ENCODE peak calls at places on chromosomes 1 and 21, in seven cellular contexts. Q, X, K, A, H, D and J are unnamed samples.

GRCh38 chr1:85311818-85312217 is 35.4 kb upstream of the BCL10 start:
- DNase-seq in D (no peak), K (no peak), A (no peak), X (no peak), Q (no peak), H (no peak), J (no peak)

GRCh38 chr1:219518168-219518905 is 94.6 kb downstream of the ZC3H11B start:
- DNase-seq in H (no peak), Q (no peak), K (no peak), X (no peak), D (no peak), A (no peak), J (no peak)

GRCh38 chr1:203039609-203040517 is 13.6 kb downstream of the PPFIA4 start:
- DNase-seq in X (no peak), A (no peak), K (no peak), H (peak; percentile 0), Q (no peak), D (no peak), J (no peak)

GRCh38 chr1:221025391-221026355 is 146.4 kb downstream of the HLX start:
- DNase-seq in Q (no peak), H (no peak), X (no peak), A (no peak), K (peak; percentile 46), D (no peak), J (no peak)

GRCh38 chr1:11384170-11384554 is 94.8 kb upstream of the DISP3 start:
- DNase-seq in K (no peak), Q (no peak), A (peak; percentile 23), D (no peak), H (no peak), X (no peak), J (no peak)

GRCh38 chr1:16026723-16027484 is 5.1 kb downstream of the CLCNKA start:
- DNase-seq in A (no peak), D (no peak), K (no peak), X (no peak), H (peak; percentile 63), Q (peak; percentile 8), J (no peak)

GRCh38 chr1:237303929-237304328 is 261.9 kb downstream of the RYR2 start:
- DNase-seq in H (no peak), A (no peak), Q (no peak), D (no peak), X (no peak), K (no peak), J (no peak)

GRCh38 chr1:154714070-154714623 is 106.2 kb upstream of the ADAR start:
- DNase-seq in H (no peak), Q (no peak), D (no peak), K (no peak), A (no peak), X (no peak), J (no peak)

GRCh38 chr1:200971955-200972711 is 51.4 kb downstream of the KIF21B start:
- DNase-seq in Q (peak; percentile 48), A (no peak), D (peak; percentile 65), X (peak; percentile 69), K (peak; percentile 58), H (peak; percentile 54), J (peak; percentile 32)

GRCh38 chr1:209988706-209989105 is 50.7 kb downstream of the SYT14 start:
- DNase-seq in H (no peak), D (no peak), X (no peak), A (no peak), K (no peak), Q (no peak), J (no peak)

GRCh38 chr1:25503551-25504426 is 39.6 kb upstream of the LDLRAP1 start:
- DNase-seq in A (no peak), X (peak; percentile 65), Q (peak; percentile 66), H (no peak), K (peak; percentile 55), D (peak; percentile 76), J (peak; percentile 46)

GRCh38 chr1:62318756-62319544 is at the start of gene KANK4:
- DNase-seq in Q (no peak), X (no peak), A (no peak), K (no peak), D (no peak), H (no peak), J (no peak)

GRCh38 chr1:30005972-30006619 is 717.3 kb downstream of the MATN1 start:
- DNase-seq in H (no peak), K (no peak), Q (no peak), X (no peak), D (no peak), A (no peak), J (no peak)

GRCh38 chr1:32871364-32872188 is 864 bp upstream of the FNDC5 start:
- DNase-seq in X (peak; percentile 47), H (no peak), D (no peak), K (no peak), A (no peak), Q (no peak), J (no peak)

GRCh38 chr1:246483204-246483933 is 23.7 kb downstream of the SMYD3 start:
- DNase-seq in H (no peak), X (no peak), D (no peak), K (no peak), Q (no peak), A (no peak), J (no peak)

GRCh38 chr1:199691540-199691939 is 336.0 kb upstream of the NR5A2 start:
- DNase-seq in D (no peak), A (no peak), H (no peak), Q (no peak), X (no peak), K (no peak), J (no peak)

GRCh38 chr1:87399701-87400100 is 71.0 kb downstream of the LMO4 start:
- DNase-seq in D (no peak), Q (no peak), H (no peak), A (no peak), K (no peak), X (no peak), J (no peak)

GRCh38 chr1:214228976-214229375 is 52.0 kb upstream of the SMYD2 start:
- DNase-seq in A (no peak), D (no peak), H (no peak), K (no peak), Q (no peak), X (peak; percentile 81), J (no peak)

GRCh38 chr1:64834734-64835133 is 89.9 kb downstream of the RAVER2 start:
- DNase-seq in H (no peak), Q (no peak), K (no peak), A (no peak), X (no peak), D (no peak), J (no peak)

DNA sequence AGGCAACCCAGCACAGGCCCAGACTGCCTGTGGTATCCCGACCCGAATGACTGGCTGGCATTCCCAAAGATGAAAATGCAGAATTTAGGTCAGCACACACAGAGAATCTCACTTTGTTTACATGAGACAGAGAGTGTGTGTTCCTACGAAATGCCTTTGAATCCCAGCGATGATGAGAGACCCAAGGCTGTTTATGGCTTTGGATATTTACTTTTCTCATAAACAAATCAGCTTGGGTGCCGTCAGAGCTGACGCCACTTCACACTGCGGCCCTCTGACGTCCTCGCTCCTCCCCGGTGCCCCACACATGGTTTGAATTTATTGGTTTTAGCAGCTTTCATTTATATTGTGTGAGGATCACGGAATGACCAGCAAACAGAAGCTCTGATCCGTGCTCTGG is 18.7 kb downstream of the TRABD2B start:
- DNase-seq in Q (no peak), X (no peak), D (no peak), A (no peak), H (no peak), K (no peak), J (no peak)
- H3K27ac ChIP-seq in Q (no peak overlapping the region), X (no peak overlapping the region), D (no peak overlapping the region), A (no peak overlapping the region), H (no peak overlapping the region), K (peak overlapping the region; percentile 42), J (no peak overlapping the region)

DNA sequence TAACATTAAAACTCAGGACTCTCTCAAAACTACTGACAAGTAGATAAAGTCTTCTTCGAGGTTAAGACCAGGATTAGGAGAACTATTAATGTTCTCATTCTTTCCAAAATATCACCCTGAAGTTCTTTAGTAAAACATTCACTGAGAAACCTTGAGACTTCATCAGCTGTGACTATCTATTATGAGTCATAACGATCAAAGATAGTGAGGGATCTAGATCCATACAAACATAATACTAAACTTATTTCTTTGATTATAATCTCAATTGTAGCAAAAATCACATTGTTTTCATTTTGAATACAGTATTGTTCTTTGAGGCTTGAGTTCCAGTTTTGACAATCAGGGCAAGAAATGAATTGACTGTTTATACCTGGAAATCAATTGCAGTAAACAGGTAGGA is 11.1 kb downstream of the PYHIN1 start:
- DNase-seq in X (no peak), Q (no peak), H (no peak), D (no peak), A (no peak), K (no peak), J (no peak)
- H3K9me3 ChIP-seq in X (no peaks in the 10 kb centered on the region), Q (no peaks in the 10 kb centered on the region), H (no peaks in the 10 kb centered on the region), D (no peaks in the 10 kb centered on the region), A (no peaks in the 10 kb centered on the region), K (no peaks in the 10 kb centered on the region), J (no peaks in the 10 kb centered on the region)

DNA sequence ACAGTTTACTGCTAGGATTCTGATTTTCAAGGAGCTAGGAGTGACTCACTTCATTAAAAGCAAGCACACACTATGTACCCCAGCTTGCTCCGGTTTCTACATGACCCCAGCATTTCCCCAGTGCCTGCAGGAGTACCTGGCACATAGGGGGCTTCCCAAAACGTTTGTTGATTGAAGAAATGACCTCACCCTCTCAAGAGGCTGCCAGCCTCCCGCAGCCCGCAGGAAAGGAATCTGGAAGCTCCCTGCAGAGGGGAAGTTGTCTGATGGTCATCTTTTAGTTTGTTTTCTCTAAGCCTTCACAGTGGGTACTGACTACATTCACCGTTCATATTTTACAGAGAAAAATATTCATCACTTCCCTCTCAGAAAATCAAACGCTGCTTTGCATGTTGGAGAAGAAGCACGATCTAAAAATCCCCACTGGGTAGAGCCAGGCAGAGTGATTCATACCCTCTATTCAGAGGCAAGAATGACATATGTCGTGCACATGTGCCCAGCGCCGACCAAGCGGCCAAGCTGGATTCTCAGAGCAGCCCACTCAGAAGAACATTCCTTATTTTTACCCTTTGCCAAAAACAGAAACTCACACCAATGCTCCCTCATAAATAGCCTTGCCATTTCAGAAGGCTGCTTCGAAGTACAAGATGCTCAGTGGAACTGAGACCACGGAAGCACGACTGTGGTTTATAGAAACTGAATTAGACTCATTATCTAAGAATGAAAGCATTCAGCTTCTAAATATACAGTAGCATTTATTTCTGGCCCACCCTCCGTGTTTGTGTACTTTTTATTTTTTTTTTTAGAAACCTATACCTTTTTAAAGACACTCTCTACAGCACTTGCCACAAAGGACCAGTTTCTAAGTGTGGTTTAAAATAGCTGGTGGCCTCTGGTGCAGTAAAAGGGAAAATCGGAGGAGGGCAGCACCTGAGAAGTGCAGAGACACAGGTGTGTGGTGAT is 143.2 kb downstream of the MIS18A start:
- DNase-seq in D (no peak), A (peak; percentile 61), X (no peak), K (no peak), H (no peak), Q (no peak), J (no peak)
- H3K27ac ChIP-seq in D (no peak overlapping the region), A (peak overlapping the region; percentile 33), X (no peak overlapping the region), K (no peak overlapping the region), H (no peak overlapping the region), Q (no peak overlapping the region), J (no peak overlapping the region)

DNA sequence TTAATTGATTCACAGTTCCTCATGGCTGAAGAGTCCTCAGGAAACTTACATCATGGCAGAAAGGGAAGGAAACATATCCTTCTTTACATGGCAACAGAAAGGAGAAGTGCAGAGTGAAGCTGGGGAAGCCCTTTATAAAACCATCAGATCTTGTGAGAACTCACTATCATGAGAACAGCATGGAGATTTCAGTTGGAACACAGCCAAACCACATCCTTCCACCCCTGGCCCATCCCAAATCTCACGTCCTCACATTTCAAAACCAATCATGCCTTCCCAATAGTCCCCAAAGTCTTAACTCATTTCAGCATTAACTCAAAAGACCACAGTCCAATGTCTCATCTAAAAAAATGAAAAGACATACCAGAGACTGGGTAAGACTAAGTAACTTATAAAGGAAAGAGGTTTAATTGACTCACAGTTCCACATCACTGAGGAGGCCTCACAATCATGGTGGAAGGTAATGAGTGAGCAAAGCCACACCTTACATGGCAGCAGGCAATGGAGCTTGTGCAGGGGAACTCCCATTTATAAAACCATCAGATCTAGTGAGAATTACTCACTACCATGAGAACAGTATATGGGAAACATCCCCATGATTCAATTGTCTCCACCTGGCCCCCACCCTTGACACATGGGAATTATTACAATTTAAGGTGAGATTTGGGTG is 105.2 kb downstream of the MRPL39 start:
- DNase-seq in Q (no peak), K (no peak), D (no peak), X (no peak), A (peak; percentile 87), H (no peak), J (no peak)
- H3K9me3 ChIP-seq in Q (no peaks in the 10 kb centered on the region), K (no peaks in the 10 kb centered on the region), D (no peaks in the 10 kb centered on the region), X (no peaks in the 10 kb centered on the region), A (peaks cover 42% of the 10 kb centered on the region), H (no peaks in the 10 kb centered on the region), J (no peaks in the 10 kb centered on the region)